ENCODE peak calls at places on chromosomes 2 and 18, in seven cellular contexts. C is RWPE2, G is fibroblast of lung, V is IMR-90, A is GM23248, P is Panc1, N is uterus. Q is an unnamed sample.

GRCh38 chr2:27042159-27042661 is 9.3 kb upstream of the AGBL5 start:
- DNase-seq in V (no peak), A (peak; percentile 22), P (no peak), C (no peak), N (no peak), G (no peak), Q (no peak)

GRCh38 chr2:147826615-147827375 is 18.0 kb upstream of the ACVR2A start:
- DNase-seq in V (no peak), G (no peak), A (no peak), C (no peak), P (no peak), N (no peak), Q (no peak)

GRCh38 chr2:38184964-38185603 is 109.1 kb upstream of the CYP1B1 start:
- DNase-seq in G (peak; percentile 63), N (no peak), P (no peak), V (peak; percentile 73), A (peak; percentile 84), C (no peak), Q (no peak)

GRCh38 chr2:145123606-145124005 is 603.7 kb upstream of the ZEB2 start:
- DNase-seq in V (peak; percentile 33), P (no peak), G (peak; percentile 58), A (no peak), C (no peak), N (peak; percentile 17), Q (no peak)

GRCh38 chr2:140177081-140177480 is 1396.9 kb upstream of the NXPH2 start:
- DNase-seq in C (no peak), P (no peak), N (no peak), V (no peak), A (no peak), G (no peak), Q (no peak)

GRCh38 chr18:24585996-24586566 is 125.6 kb downstream of the HRH4 start:
- DNase-seq in V (no peak), C (no peak), A (no peak), G (no peak), P (no peak), N (no peak), Q (no peak)

GRCh38 chr2:119478188-119479065 is 45.9 kb downstream of the SCTR start:
- DNase-seq in V (no peak), A (no peak), G (no peak), N (no peak), C (peak; percentile 25), P (no peak), Q (no peak)

GRCh38 chr2:110770696-110771425 is 38.5 kb downstream of the ACOXL start:
- DNase-seq in A (peak; percentile 77), N (no peak), P (no peak), G (peak; percentile 63), V (peak; percentile 27), C (no peak), Q (no peak)

GRCh38 chr18:23824704-23825103 is 135.5 kb downstream of the LAMA3 start:
- DNase-seq in N (no peak), C (no peak), G (no peak), A (peak; percentile 66), P (no peak), V (peak; percentile 30), Q (no peak)

GRCh38 chr2:128308284-128308731 is 10.4 kb downstream of the HS6ST1 start:
- DNase-seq in V (no peak), P (no peak), C (peak; percentile 39), N (peak; percentile 13), A (no peak), G (no peak), Q (peak; percentile 55)

GRCh38 chr2:197088694-197089093 is 162.2 kb upstream of the PGAP1 start:
- DNase-seq in V (peak; percentile 28), C (no peak), G (peak; percentile 76), P (no peak), A (no peak), N (no peak), Q (no peak)

GRCh38 chr2:126952216-126952615 is 53.5 kb downstream of the TEX51 start:
- DNase-seq in V (no peak), A (no peak), N (no peak), C (no peak), G (no peak), P (no peak), Q (no peak)

GRCh38 chr2:118242216-118242615 is 153.9 kb downstream of the INSIG2 start:
- DNase-seq in C (no peak), G (no peak), V (no peak), A (peak; percentile 66), P (no peak), N (no peak), Q (no peak)

GRCh38 chr2:207121784-207122183 is 44.0 kb downstream of the KLF7 start:
- DNase-seq in P (no peak), A (peak; percentile 75), C (no peak), G (peak; percentile 88), V (peak; percentile 85), N (no peak), Q (no peak)

GRCh38 chr2:49154891-49155290 is 576 bp upstream of the FSHR start:
- DNase-seq in A (no peak), P (no peak), C (no peak), V (no peak), G (no peak), N (no peak), Q (no peak)

GRCh38 chr2:61582191-61582590 is 44.0 kb upstream of the XPO1 start:
- DNase-seq in G (no peak), A (no peak), V (no peak), C (no peak), P (no peak), N (no peak), Q (no peak)

GRCh38 chr18:9577361-9577760 is 37.0 kb downstream of the PPP4R1 start:
- DNase-seq in V (no peak), C (no peak), A (no peak), P (no peak), N (no peak), G (no peak), Q (no peak)

GRCh38 chr18:5298156-5298852 is 2.8 kb upstream of the ZBTB14 start:
- DNase-seq in G (no peak), C (no peak), A (no peak), V (no peak), N (no peak), P (no peak), Q (no peak)

GRCh38 chr2:38178142-38178541 is 102.2 kb upstream of the CYP1B1 start:
- DNase-seq in C (no peak), G (peak; percentile 88), A (peak; percentile 41), P (no peak), V (no peak), N (no peak), Q (no peak)

GRCh38 chr2:220001693-220002260 is 374.3 kb downstream of the SLC4A3 start:
- DNase-seq in C (no peak), V (peak; percentile 58), A (peak; percentile 56), P (no peak), N (no peak), G (peak; percentile 55), Q (no peak)

GRCh38 chr2:219998714-219999227 is 371.3 kb downstream of the SLC4A3 start:
- DNase-seq in P (no peak), V (no peak), N (no peak), A (no peak), C (no peak), G (no peak), Q (no peak)

GRCh38 chr2:220000080-220000479 is 372.6 kb downstream of the SLC4A3 start:
- DNase-seq in C (no peak), N (no peak), P (no peak), A (no peak), V (peak; percentile 23), G (peak; percentile 5), Q (no peak)

GRCh38 chr2:220002699-220003098 is 375.3 kb downstream of the SLC4A3 start:
- DNase-seq in V (no peak), G (no peak), N (no peak), P (no peak), A (no peak), C (no peak), Q (no peak)

DNA sequence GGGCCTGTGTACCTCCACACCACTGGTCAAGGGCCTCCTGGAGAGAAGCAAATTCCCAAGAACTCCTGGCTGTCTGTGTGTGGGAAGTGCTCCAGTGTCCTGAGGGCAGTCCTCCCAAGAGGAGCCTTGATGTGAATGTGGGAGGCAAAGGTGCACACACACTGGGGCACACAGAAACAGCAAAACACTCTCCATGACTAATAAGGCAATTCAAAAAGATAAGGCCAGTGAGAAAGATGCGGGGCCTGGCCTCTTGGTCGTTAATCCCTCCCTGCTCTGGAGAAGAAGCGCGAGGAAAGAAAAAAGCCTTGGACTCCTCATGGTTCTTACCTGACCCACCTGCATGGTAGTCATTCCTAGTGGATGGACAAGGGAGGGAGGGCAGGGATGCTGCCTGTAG is 373.2 kb downstream of the SLC4A3 start:
- DNase-seq in C (no peak), G (no peak), A (no peak), P (no peak), V (no peak), N (no peak), Q (no peak)
- H3K4me3 ChIP-seq in C (no peak overlapping the region), G (no peak overlapping the region), A (no peak overlapping the region), P (no peak overlapping the region), V (no peak overlapping the region), N (no peak overlapping the region), Q (no peak overlapping the region)

DNA sequence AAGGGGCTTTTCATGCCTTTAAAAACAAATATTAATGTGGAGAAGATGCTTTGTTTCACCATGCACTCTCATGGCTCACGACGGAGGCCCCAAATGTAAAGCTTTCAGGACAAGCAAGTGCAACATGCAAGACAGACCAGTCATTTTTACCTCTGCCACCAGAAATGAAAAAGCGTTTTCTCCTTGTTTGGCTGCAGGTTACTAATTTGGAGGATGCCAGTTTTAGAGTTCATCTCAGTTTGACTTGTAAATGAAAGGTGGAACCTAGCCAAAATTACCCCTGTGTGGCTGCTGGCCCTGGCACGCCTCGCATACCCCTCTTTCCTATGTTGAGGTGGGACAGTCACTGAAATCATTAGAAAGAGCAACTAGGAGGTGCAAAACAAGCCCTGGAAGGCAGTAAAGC is 138.6 kb downstream of the BCL2 start:
- DNase-seq in C (no peak), G (no peak), A (no peak), P (no peak), N (no peak), V (no peak), Q (no peak)
- H3K27ac ChIP-seq in C (no peak overlapping the region), G (no peak overlapping the region), A (no peak overlapping the region), P (no peak overlapping the region), N (peak overlapping the region; percentile 91), V (no peak overlapping the region), Q (peak overlapping the region; percentile 82)

GRCh38 chr2:177261115-177261779 is 3.3 kb downstream of the NFE2L2 start:
- DNase-seq in A (peak; percentile 48), N (no peak), G (no peak), C (no peak), V (no peak), P (no peak), Q (no peak)
- H3K4me3 ChIP-seq in A (peak overlapping the region; percentile 94), N (peak overlapping the region; percentile 78), G (peak overlapping the region; percentile 87), C (peak overlapping the region; percentile 90), V (peak overlapping the region; percentile 69), P (peak overlapping the region; percentile 75), Q (peak overlapping the region; percentile 81)

GRCh38 chr2:216082805-216083204 is 1.1 kb downstream of the TMEM169 start:
- DNase-seq in N (no peak), A (no peak), C (no peak), V (peak; percentile 9), P (no peak), G (no peak), Q (peak; percentile 52)

GRCh38 chr2:216082388-216082733 is 642 bp downstream of the TMEM169 start:
- DNase-seq in N (no peak), A (no peak), G (no peak), V (no peak), P (no peak), C (no peak), Q (no peak)

GRCh38 chr2:216083464-216084279 is 2.0 kb downstream of the TMEM169 start:
- DNase-seq in C (no peak), G (peak; percentile 31), A (peak; percentile 49), V (peak; percentile 83), N (no peak), P (no peak), Q (no peak)

GRCh38 chr2:216081012-216081411 is 597 bp downstream of the PECR start:
- DNase-seq in C (no peak), P (no peak), V (no peak), A (no peak), N (no peak), G (no peak), Q (no peak)

GRCh38 chr2:216081487-216082387 is at the start of the genes PECR and TMEM169:
- DNase-seq in C (peak; percentile 71), A (peak; percentile 82), G (peak; percentile 45), V (peak; percentile 34), P (no peak), N (peak; percentile 72), Q (peak; percentile 90)
- H3K27ac ChIP-seq in C (no peak within 1 kb of the TSS), A (no peak within 1 kb of the TSS), G (no peak within 1 kb of the TSS), V (peak within 1 kb of the TSS; percentile 33), P (peak within 1 kb of the TSS; percentile 84), N (peak within 1 kb of the TSS; percentile 54), Q (peak within 1 kb of the TSS; percentile 74)

Q was measured in dorsolateral prefrontal cortex.